ENCODE peak calls at places on chromosomes 3 and 15, in nine cellular contexts. R, P, O, B, Y, K, T, L and E are unnamed samples.

GRCh38 chr15:56929389-56929788 is 10.9 kb downstream of the TCF12 start:
- DNase-seq in R (no peak), P (peak; percentile 29), O (no peak), B (no peak), Y (peak; percentile 20), K (no peak), T (no peak), L (no peak), E (no peak)

GRCh38 chr3:25428003-25428861 is at the start of gene RARB:
- DNase-seq in R (peak; percentile 35), P (peak; percentile 96), O (peak; percentile 68), B (no peak), Y (peak; percentile 78), K (peak; percentile 94), T (peak; percentile 52), L (peak; percentile 93), E (peak; percentile 83)

GRCh38 chr3:184786271-184787010 is 25.5 kb upstream of the VPS8 start:
- DNase-seq in R (no peak), P (peak; percentile 84), O (no peak), B (no peak), Y (peak; percentile 35), K (no peak), T (peak; percentile 58), L (no peak), E (no peak)

GRCh38 chr15:92901053-92901761 is 1.1 kb downstream of the CHD2 start:
- DNase-seq in R (no peak), P (no peak), O (no peak), B (no peak), Y (no peak), K (no peak), T (no peak), L (no peak), E (no peak)

GRCh38 chr3:41095702-41096101 is 103.6 kb upstream of the CTNNB1 start:
- DNase-seq in R (no peak), P (peak; percentile 4), O (no peak), B (no peak), Y (peak; percentile 17), K (no peak), T (no peak), L (no peak), E (no peak)

GRCh38 chr15:38524156-38524555 is 40.5 kb downstream of the RASGRP1 start:
- DNase-seq in R (no peak), P (peak; percentile 39), O (no peak), B (no peak), Y (no peak), K (peak; percentile 34), T (no peak), L (no peak), E (no peak)

GRCh38 chr3:142808103-142808917 is 80.6 kb downstream of the PCOLCE2 start:
- DNase-seq in R (no peak), P (peak; percentile 72), O (no peak), B (no peak), Y (peak; percentile 94), K (no peak), T (no peak), L (no peak), E (peak; percentile 27)

GRCh38 chr3:178676942-178677606 is 140.8 kb downstream of the KCNMB2 start:
- DNase-seq in R (no peak), P (no peak), O (no peak), B (no peak), Y (no peak), K (no peak), T (no peak), L (no peak), E (no peak)

GRCh38 chr15:73357999-73358665 is 10.6 kb downstream of the HCN4 start:
- DNase-seq in R (no peak), P (no peak), O (no peak), B (no peak), Y (no peak), K (no peak), T (peak; percentile 69), L (no peak), E (peak; percentile 36)

GRCh38 chr15:64843996-64844395 is 2.3 kb downstream of the PLEKHO2 start:
- DNase-seq in R (no peak), P (no peak), O (no peak), B (no peak), Y (no peak), K (no peak), T (no peak), L (no peak), E (no peak)

DNA sequence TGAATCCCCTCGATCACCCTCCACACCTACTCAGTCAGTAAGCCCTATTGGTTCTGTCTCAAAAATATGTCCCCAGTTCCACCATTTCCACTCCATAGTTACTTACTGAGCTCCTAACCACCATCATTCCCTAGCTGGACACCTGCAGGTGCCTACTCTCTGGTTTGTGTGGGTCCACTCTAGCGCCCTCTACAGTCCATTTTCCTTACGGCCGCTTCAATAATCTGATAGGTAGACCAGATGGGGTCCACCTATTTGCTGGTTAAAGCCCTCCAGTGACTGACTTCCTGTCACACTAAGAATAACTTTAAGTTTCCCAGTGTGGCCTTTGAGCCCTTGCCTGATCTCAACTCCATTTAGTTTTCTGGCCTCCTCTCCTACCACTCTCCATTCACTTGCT is 5.0 kb downstream of the GXYLT2 start:
- DNase-seq in R (peak; percentile 75), P (peak; percentile 38), O (no peak), B (no peak), Y (no peak), K (no peak), T (no peak), L (no peak), E (no peak)
- TF ChIP-seq CTCF in R (peak; percentile 70), P (peak; percentile 41), O (peak; percentile 28), B (no peak), Y (no peak), K (no peak), T (no peak), L (peak; percentile 37), E (no peak)

DNA sequence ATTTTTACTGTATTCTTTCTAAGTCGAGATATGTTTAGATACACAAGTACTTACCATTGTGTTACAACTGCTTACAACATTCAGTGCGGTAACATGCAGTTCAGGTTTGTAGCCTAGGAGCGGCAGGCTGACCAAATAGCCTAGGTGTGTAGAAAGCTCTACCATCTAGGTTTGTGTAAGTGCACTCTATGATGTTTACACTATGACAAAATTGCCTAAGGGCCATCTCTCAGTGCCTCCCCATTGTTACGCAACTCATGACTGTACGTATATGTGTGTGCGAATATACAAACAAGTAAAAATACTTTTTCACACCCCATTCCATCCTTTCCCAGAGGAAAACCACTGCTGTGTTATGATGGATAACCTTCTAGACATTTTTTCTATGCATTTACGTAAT is 44.3 kb downstream of the PXYLP1 start:
- DNase-seq in R (no peak), P (peak; percentile 67), O (no peak), B (no peak), Y (peak; percentile 98), K (no peak), T (no peak), L (no peak), E (no peak)
- TF ChIP-seq CTCF in R (no peak), P (no peak), O (no peak), B (no peak), Y (peak; percentile 34), K (no peak), T (no peak), L (no peak), E (no peak)

GRCh38 chr3:11878837-11879236 is 32.2 kb upstream of the TAMM41 start:
- DNase-seq in R (no peak), P (no peak), O (no peak), B (no peak), Y (no peak), K (no peak), T (no peak), L (no peak), E (no peak)
- TF ChIP-seq CTCF in R (no peak), P (no peak), O (no peak), B (no peak), Y (no peak), K (no peak), T (no peak), L (no peak), E (no peak)

DNA sequence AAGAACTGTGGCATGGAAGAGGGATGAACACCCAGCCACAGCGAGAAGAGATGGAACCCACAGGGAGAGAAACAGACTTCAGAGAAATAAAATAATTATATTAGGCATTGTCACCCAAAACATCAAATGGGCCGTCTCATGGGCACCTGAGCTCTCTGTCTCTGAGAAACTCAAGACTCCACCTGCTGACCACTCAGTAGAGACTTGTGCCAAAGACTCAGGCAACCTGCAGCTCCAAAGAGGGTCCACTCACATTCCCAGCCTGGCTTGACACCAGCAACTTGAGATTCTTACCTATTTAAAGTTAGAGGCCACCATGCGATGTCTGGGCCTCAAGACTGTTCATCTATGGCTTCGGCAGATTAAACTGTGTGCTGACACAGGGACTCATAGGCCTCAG is 12.0 kb downstream of the SEMA5B start:
- DNase-seq in R (no peak), P (no peak), O (no peak), B (no peak), Y (no peak), K (no peak), T (no peak), L (no peak), E (no peak)
- TF ChIP-seq CTCF in R (no peak), P (no peak), O (no peak), B (no peak), Y (no peak), K (no peak), T (no peak), L (no peak), E (no peak)

GRCh38 chr3:76026379-76026778 is 241.0 kb upstream of the ZNF717 start:
- DNase-seq in R (no peak), P (peak; percentile 18), O (no peak), B (no peak), Y (no peak), K (no peak), T (no peak), L (no peak), E (no peak)

GRCh38 chr3:76025561-76025960 is 240.2 kb upstream of the ZNF717 start:
- DNase-seq in R (no peak), P (no peak), O (no peak), B (no peak), Y (no peak), K (no peak), T (no peak), L (no peak), E (no peak)

GRCh38 chr3:76021376-76021775 is 236.0 kb upstream of the ZNF717 start:
- DNase-seq in R (no peak), P (no peak), O (no peak), B (no peak), Y (peak; percentile 20), K (no peak), T (no peak), L (no peak), E (no peak)

GRCh38 chr3:76028816-76029215 is 243.5 kb upstream of the ZNF717 start:
- DNase-seq in R (no peak), P (no peak), O (no peak), B (no peak), Y (no peak), K (no peak), T (no peak), L (no peak), E (no peak)

DNA sequence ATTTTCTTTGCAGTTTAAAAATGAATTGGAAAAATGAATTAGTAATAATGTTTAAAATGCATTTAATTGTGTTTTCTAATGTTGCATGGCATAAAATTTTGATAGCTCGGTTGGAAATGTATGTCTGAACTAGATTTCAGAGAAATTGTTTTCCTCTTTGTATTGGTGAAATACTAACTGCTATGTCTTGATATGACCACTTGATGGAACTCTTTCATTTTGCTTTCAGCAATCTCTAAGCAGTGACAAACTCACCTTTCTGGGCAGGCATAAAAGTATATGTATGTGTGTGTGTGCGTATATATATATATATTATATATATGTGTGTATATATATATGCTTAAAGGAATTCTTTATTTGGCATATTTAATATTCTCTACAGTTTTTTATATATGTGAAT is 239.3 kb upstream of the ZNF717 start:
- DNase-seq in R (no peak), P (peak; percentile 14), O (no peak), B (no peak), Y (peak; percentile 62), K (no peak), T (no peak), L (peak; percentile 29), E (no peak)
- TF ChIP-seq CTCF in R (peak; percentile 29), P (peak; percentile 21), O (peak; percentile 56), B (peak; percentile 48), Y (peak; percentile 59), K (no peak), T (no peak), L (peak; percentile 18), E (no peak)